ENCODE peak calls at places on chromosomes 13 and 19, in five cellular contexts. E, Z, Q, L and F are unnamed samples.

GRCh38 chr19:16062789-16063188 is 13.5 kb upstream of the TPM4 start:
- DNase-seq in Q (peak; percentile 53), Z (no peak), E (no peak), L (peak; percentile 67), F (peak; percentile 88)

GRCh38 chr13:40340368-40341085 is 325.9 kb downstream of the FOXO1 start:
- DNase-seq in Z (no peak), L (no peak), E (no peak), Q (no peak), F (peak; percentile 40)

GRCh38 chr13:21676611-21677021 is 5.7 kb downstream of the FGF9 start:
- DNase-seq in Z (no peak), E (no peak), Q (no peak), L (no peak), F (peak; percentile 64)

GRCh38 chr13:113123226-113124150 is 889 bp downstream of the F10 start:
- DNase-seq in Q (no peak), E (no peak), Z (no peak), L (no peak), F (peak; percentile 61)

GRCh38 chr13:30318026-30318425 is 10.7 kb upstream of the KATNAL1 start:
- DNase-seq in L (no peak), E (no peak), Q (no peak), Z (no peak), F (no peak)

GRCh38 chr13:48006396-48006795 is 5.3 kb upstream of the SUCLA2 start:
- DNase-seq in Z (no peak), L (no peak), Q (no peak), E (no peak), F (no peak)

GRCh38 chr13:66328486-66328885 is 901.6 kb downstream of the PCDH9 start:
- DNase-seq in Q (no peak), L (no peak), Z (no peak), E (no peak), F (no peak)

GRCh38 chr13:58495668-58496067 is 864.1 kb downstream of the PCDH17 start:
- DNase-seq in Q (no peak), L (no peak), E (no peak), Z (no peak), F (no peak)

GRCh38 chr19:459724-460511 is 915 bp downstream of the SHC2 start:
- DNase-seq in E (no peak), Z (no peak), L (peak; percentile 9), Q (no peak), F (no peak)
- H3K4me3 ChIP-seq in E (peak overlapping the region; percentile 62), Z (peak overlapping the region; percentile 65), L (no peak overlapping the region), Q (peak overlapping the region; percentile 13), F (no peak overlapping the region)

GRCh38 chr19:1847348-1847683 is 967 bp downstream of the REXO1 start:
- DNase-seq in L (no peak), Q (no peak), E (no peak), Z (no peak), F (no peak)

GRCh38 chr19:1845642-1846041 is 2.6 kb downstream of the REXO1 start:
- DNase-seq in E (no peak), Z (no peak), Q (no peak), L (no peak), F (no peak)

GRCh38 chr19:1844536-1845515 is 3.5 kb downstream of the REXO1 start:
- DNase-seq in L (no peak), Q (no peak), Z (no peak), E (no peak), F (no peak)

GRCh38 chr19:1847684-1848398 is 442 bp downstream of the REXO1 start:
- DNase-seq in E (no peak), L (no peak), Q (no peak), Z (no peak), F (peak; percentile 72)

DNA sequence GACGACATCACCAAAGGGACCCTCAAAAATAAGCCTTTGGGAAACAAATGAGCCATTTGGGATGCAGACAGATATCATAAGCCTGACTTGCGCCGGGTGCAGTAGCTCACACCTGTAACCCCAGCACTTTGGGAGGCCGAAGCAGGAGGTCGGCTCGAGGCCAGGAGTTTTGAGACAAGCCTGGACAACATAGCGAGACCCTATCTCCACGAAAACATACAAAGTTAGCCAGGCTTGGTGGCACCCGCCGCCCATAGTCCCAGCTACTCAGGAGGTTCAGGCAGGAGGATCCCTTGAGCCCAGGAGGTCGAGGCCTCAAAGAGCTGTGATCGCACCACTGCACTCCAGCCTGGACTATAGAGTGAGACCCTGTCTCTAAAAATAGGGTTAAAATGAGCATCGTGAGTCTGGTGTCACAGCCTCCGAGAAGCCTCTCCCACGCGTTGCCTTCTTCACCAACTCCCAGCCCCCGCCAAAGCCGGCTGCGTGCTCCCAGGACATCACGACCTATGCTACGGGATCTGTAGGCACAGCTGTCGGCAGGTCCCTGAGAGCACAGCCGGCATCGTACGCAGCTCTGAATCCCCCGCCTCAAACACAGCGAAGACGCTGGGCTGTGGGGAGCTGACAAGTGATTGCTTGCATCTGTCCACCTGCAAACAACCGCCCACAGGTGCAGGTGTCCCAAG is 1.6 kb downstream of the REXO1 start:
- DNase-seq in E (no peak), Z (no peak), Q (no peak), L (no peak), F (no peak)
- H3K27ac ChIP-seq in E (peak overlapping the region; percentile 99), Z (no peak overlapping the region), Q (no peak overlapping the region), L (peak overlapping the region; percentile 93), F (no peak overlapping the region)

GRCh38 chr13:77696863-77697207 is 652 bp upstream of the SLAIN1 start:
- DNase-seq in L (no peak), Z (no peak), Q (no peak), E (no peak), F (no peak)
- H3K4me3 ChIP-seq in L (peak overlapping the region; percentile 69), Z (peak overlapping the region; percentile 90), Q (peak overlapping the region; percentile 88), E (no peak overlapping the region), F (peak overlapping the region; percentile 59)

DNA sequence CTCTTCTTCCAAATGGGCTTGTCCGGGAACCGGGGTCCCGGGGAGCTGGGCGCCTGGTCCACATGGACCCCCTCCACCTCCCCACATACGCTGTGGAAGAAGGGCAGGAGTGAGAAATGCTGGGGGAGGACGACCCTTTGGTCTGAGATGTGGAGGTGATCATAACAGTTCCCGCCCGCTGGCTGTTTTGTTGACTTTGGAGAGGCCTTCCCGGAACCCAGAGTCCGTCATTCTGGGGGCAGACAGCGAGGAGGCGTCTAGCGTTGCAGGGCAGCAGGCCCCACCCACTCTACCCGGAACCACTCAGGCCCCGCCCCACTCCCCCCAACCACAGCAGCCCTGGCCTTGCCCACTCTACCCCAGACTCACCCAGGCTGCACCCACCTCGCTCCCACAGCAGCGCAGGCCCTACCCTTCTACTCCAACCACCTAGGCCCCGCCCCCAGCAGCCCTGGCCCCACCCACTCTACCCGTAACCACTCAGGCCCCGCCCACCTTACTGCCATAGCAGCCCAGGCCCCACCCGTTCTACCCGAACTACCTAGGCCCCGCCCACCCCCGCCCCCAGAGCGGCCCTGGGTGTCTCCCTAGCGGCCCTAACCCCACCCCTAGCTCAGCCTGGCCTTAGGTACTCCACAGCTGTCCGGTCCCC is 7.1 kb downstream of the GPR108 start:
- DNase-seq in Q (no peak), E (no peak), L (no peak), Z (no peak), F (peak; percentile 86)
- H3K27ac ChIP-seq in Q (no peak overlapping the region), E (no peak overlapping the region), L (no peak overlapping the region), Z (no peak overlapping the region), F (no peak overlapping the region)

GRCh38 chr13:96994030-96994848 is at the start of gene OXGR1:
- DNase-seq in Q (no peak), L (no peak), Z (no peak), E (no peak), F (no peak)
- H3K4me3 ChIP-seq in Q (no peak within 1 kb of the TSS), L (no peak within 1 kb of the TSS), Z (peak within 1 kb of the TSS; percentile 58), E (peak within 1 kb of the TSS; percentile 30), F (no peak within 1 kb of the TSS)

GRCh38 chr19:45403781-45404556 is 900 bp downstream of the PPP1R13L start:
- DNase-seq in E (no peak), L (peak; percentile 59), Q (peak; percentile 39), Z (no peak), F (peak; percentile 94)

GRCh38 chr19:45403272-45403671 is 1.6 kb downstream of the PPP1R13L start:
- DNase-seq in E (no peak), Q (no peak), L (no peak), Z (no peak), F (no peak)

GRCh38 chr19:45402469-45403070 is 2.3 kb downstream of the PPP1R13L start:
- DNase-seq in Q (no peak), E (no peak), Z (no peak), L (no peak), F (no peak)

GRCh38 chr19:45400192-45400591 is 4.7 kb downstream of the PPP1R13L start:
- DNase-seq in Z (no peak), E (no peak), L (no peak), Q (no peak), F (no peak)

GRCh38 chr19:45401815-45402468 is 2.9 kb downstream of the PPP1R13L start:
- DNase-seq in Q (no peak), E (no peak), Z (no peak), L (no peak), F (no peak)
- H3K27ac ChIP-seq in Q (no peak overlapping the region), E (peak overlapping the region; percentile 96), Z (peak overlapping the region; percentile 34), L (no peak overlapping the region), F (no peak overlapping the region)

GRCh38 chr19:14476307-14476662 is 1.1 kb upstream of the PTGER1 start:
- DNase-seq in E (no peak), Q (no peak), Z (no peak), L (no peak), F (no peak)

GRCh38 chr19:14473073-14473790 is 1.9 kb downstream of the PTGER1 start:
- DNase-seq in Z (no peak), Q (no peak), L (no peak), E (no peak), F (no peak)

GRCh38 chr19:14473915-14474578 is 1.1 kb downstream of the PTGER1 start:
- DNase-seq in E (no peak), Q (no peak), L (no peak), Z (no peak), F (no peak)

GRCh38 chr19:14475251-14476073 is at the start of gene PTGER1:
- DNase-seq in L (no peak), Z (no peak), E (no peak), Q (no peak), F (no peak)

GRCh38 chr19:14474827-14475226 is 327 bp downstream of the PTGER1 start:
- DNase-seq in Z (no peak), L (no peak), Q (no peak), E (no peak), F (no peak)
- H3K4me3 ChIP-seq in Z (peak overlapping the region; percentile 14), L (no peak overlapping the region), Q (no peak overlapping the region), E (no peak overlapping the region), F (no peak overlapping the region)

GRCh38 chr13:89900104-89900760 is 1447.3 kb upstream of the MIR17HG start:
- DNase-seq in Q (no peak), L (no peak), E (no peak), Z (no peak), F (no peak)
- H3K27ac ChIP-seq in Q (no peak overlapping the region), L (no peak overlapping the region), E (no peak overlapping the region), Z (no peak overlapping the region), F (no peak overlapping the region)

DNA sequence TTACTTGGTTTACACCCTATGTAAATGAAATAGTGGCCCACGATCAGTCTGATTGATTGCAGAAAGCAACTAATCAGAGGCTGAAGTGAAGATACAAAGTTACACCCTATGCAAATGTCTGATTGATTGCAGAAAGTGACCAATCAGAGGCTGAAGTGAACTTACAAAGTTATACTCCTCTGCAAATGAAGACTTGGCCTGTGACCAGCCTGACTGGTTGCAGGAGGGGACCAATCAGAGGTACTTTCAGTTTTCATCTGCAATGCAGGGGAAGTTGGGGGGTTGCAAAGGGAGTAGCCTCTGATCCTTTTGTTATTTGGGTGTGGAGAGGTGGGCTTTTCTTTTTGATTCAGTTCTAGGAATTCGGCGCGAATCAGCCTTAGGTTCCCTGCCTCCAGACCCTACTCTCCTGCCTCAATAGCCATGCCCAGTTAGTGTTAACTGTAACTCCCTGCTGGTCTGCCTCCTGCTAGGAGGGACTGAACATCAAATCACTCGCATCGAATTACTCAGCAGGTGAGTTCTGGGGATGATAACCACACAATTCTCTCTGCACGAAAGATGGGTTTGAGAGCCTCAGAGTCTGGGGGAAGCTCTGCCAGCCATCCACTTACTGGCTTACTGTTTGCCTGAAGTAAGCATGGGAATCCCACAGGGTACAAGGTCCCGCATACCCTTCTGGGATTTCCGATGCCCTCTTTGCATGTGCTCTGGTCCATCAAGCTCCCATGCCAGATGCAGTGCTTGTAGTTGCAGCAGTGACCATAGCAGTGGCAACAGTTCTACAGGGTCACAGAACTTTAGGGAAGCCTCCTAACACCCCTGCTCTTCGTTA is 7.5 kb downstream of the ARL11 start:
- DNase-seq in Z (no peak), Q (no peak), E (no peak), L (peak; percentile 38), F (peak; percentile 82)
- H3K4me3 ChIP-seq in Z (peak overlapping the region; percentile 26), Q (peak overlapping the region; percentile 34), E (no peak overlapping the region), L (no peak overlapping the region), F (peak overlapping the region; percentile 46)